ENCODE peak calls at places on chromosomes 4 and X, in five cellular contexts. K is SJSA1, B is hepatocyte, Q is LoVo, N is amniotic stem cell. F is an unnamed sample.

GRCh38 chr4:26821677-26822503 is 38.8 kb upstream of the STIM2 start:
- DNase-seq in B (peak; percentile 49), Q (peak; percentile 40), N (no peak), K (no peak), F (no peak)

GRCh38 chrX:118346258-118347094 is 570 bp downstream of the WDR44 start:
- DNase-seq in N (no peak), B (peak; percentile 40), K (peak; percentile 50), Q (peak; percentile 19), F (no peak)

GRCh38 chr4:99383833-99384392 is 31.4 kb upstream of the ADH1C start:
- DNase-seq in B (peak; percentile 46), Q (no peak), N (peak; percentile 83), K (no peak), F (no peak)

GRCh38 chr4:6851962-6852361 is 57.7 kb upstream of the TBC1D14 start:
- DNase-seq in B (no peak), Q (no peak), K (no peak), N (no peak), F (no peak)

GRCh38 chrX:130106071-130106470 is 4.2 kb downstream of the ELF4 start:
- DNase-seq in B (no peak), K (no peak), Q (no peak), N (no peak), F (no peak)

GRCh38 chrX:41275661-41276609 is 58.0 kb upstream of the DDX3X start:
- DNase-seq in N (no peak), B (peak; percentile 76), Q (peak; percentile 50), K (peak; percentile 74), F (peak; percentile 41)

GRCh38 chrX:101108293-101108692 is 10.3 kb downstream of the CENPI start:
- DNase-seq in Q (no peak), B (no peak), K (no peak), N (no peak), F (no peak)

GRCh38 chr4:172887959-172888358 is 280.7 kb upstream of the GALNT7 start:
- DNase-seq in N (no peak), K (no peak), B (no peak), Q (no peak), F (no peak)

GRCh38 chr4:35500812-35501211 is 743.5 kb downstream of the ARAP2 start:
- DNase-seq in K (no peak), B (no peak), N (no peak), Q (no peak), F (no peak)

GRCh38 chr4:136412708-136413107 is 1119.6 kb downstream of the PCDH18 start:
- DNase-seq in Q (no peak), K (no peak), N (no peak), B (no peak), F (no peak)

GRCh38 chr4:96194993-96195392 is 355.1 kb downstream of the PDHA2 start:
- DNase-seq in K (no peak), N (no peak), B (no peak), Q (no peak), F (no peak)

GRCh38 chr4:129926936-129927335 is 831.0 kb downstream of the C4orf33 start:
- DNase-seq in N (no peak), B (peak; percentile 18), K (no peak), Q (no peak), F (no peak)

GRCh38 chrX:111102636-111103035 is 6.6 kb downstream of the PAK3 start:
- DNase-seq in K (no peak), B (no peak), N (no peak), Q (no peak), F (no peak)

GRCh38 chr4:100367451-100367850 is 150.4 kb downstream of the EMCN start:
- DNase-seq in K (no peak), Q (no peak), N (no peak), B (no peak), F (no peak)

GRCh38 chr4:67861513-67861912 is 22.3 kb downstream of the TMPRSS11D start:
- DNase-seq in B (no peak), N (no peak), K (no peak), Q (no peak), F (no peak)

GRCh38 chr4:20249333-20249732 is 2.4 kb upstream of the SLIT2 start:
- DNase-seq in K (no peak), N (no peak), B (peak; percentile 21), Q (no peak), F (no peak)

GRCh38 chr4:8475751-8476575 is 35.4 kb downstream of the TRMT44 start:
- DNase-seq in Q (no peak), B (no peak), N (no peak), K (no peak), F (no peak)

GRCh38 chr4:112371361-112371760 is 74.2 kb downstream of the ALPK1 start:
- DNase-seq in B (no peak), Q (no peak), K (no peak), N (no peak), F (no peak)

GRCh38 chr4:102564399-102564921 is 63.3 kb downstream of the NFKB1 start:
- DNase-seq in Q (no peak), N (no peak), B (no peak), K (no peak), F (no peak)

GRCh38 chrX:119672252-119672825 is 20.6 kb downstream of the SEPTIN6 start:
- DNase-seq in B (no peak), Q (no peak), N (no peak), K (no peak), F (peak; percentile 61)

GRCh38 chr4:7436256-7436655 is 1.5 kb upstream of the PSAPL1 start:
- DNase-seq in N (no peak), K (no peak), Q (no peak), B (no peak), F (no peak)

GRCh38 chr4:108398326-108398725 is 222.1 kb upstream of the RPL34 start:
- DNase-seq in B (no peak), N (no peak), K (no peak), Q (peak; percentile 17), F (no peak)

GRCh38 chr4:26060286-26060685 is 146.3 kb downstream of the SMIM20 start:
- DNase-seq in B (no peak), Q (no peak), N (no peak), K (no peak), F (no peak)

GRCh38 chr4:16682996-16683395 is 215.4 kb downstream of the LDB2 start:
- DNase-seq in B (no peak), K (no peak), Q (no peak), N (no peak), F (no peak)

GRCh38 chr4:18917689-18918088 is 896.1 kb upstream of the LCORL start:
- DNase-seq in N (no peak), B (no peak), K (no peak), Q (no peak), F (no peak)

GRCh38 chrX:116317409-116317808 is 119.0 kb upstream of the SLC6A14 start:
- DNase-seq in B (peak; percentile 37), Q (no peak), K (peak; percentile 44), N (no peak), F (no peak)

GRCh38 chrX:140762061-140762460 is 52.5 kb downstream of the LINC00632 start:
- DNase-seq in Q (peak; percentile 1), B (peak; percentile 76), N (peak; percentile 21), K (no peak), F (peak; percentile 23)

GRCh38 chr4:6753103-6753560 is 29.4 kb upstream of the KIAA0232 start:
- DNase-seq in Q (no peak), N (no peak), B (peak; percentile 15), K (no peak), F (peak; percentile 82)

GRCh38 chrX:39576081-39576701 is 521.6 kb downstream of the BCOR start:
- DNase-seq in N (no peak), K (no peak), B (no peak), Q (no peak), F (no peak)

GRCh38 chr4:85734446-85734845 is 259.5 kb downstream of the ARHGAP24 start:
- DNase-seq in Q (no peak), B (no peak), N (no peak), K (no peak), F (no peak)

GRCh38 chr4:69054578-69055200 is 41.6 kb upstream of the UGT2B7 start:
- DNase-seq in N (no peak), Q (peak; percentile 75), K (no peak), B (peak; percentile 35), F (peak; percentile 18)

GRCh38 chr4:1856920-1857699 is 1.2 kb upstream of the LETM1 start:
- DNase-seq in N (no peak), K (no peak), B (peak; percentile 54), Q (no peak), F (no peak)

GRCh38 chr4:35315419-35315818 is 928.9 kb downstream of the ARAP2 start:
- DNase-seq in Q (no peak), N (no peak), B (no peak), K (no peak), F (no peak)

GRCh38 chrX:115642895-115643530 is 82.0 kb downstream of the PLS3 start:
- DNase-seq in K (peak; percentile 40), Q (peak; percentile 19), B (peak; percentile 75), N (peak; percentile 11), F (peak; percentile 41)

GRCh38 chrX:118062048-118062789 is 54.4 kb downstream of the KLHL13 start:
- DNase-seq in N (no peak), Q (no peak), B (no peak), K (no peak), F (no peak)

GRCh38 chrX:40448793-40449192 is 132.0 kb upstream of the ATP6AP2 start:
- DNase-seq in B (no peak), K (no peak), N (no peak), Q (no peak), F (no peak)

GRCh38 chrX:28135378-28136047 is 154.3 kb upstream of the DCAF8L1 start:
- DNase-seq in K (no peak), Q (no peak), B (no peak), N (no peak), F (no peak)

GRCh38 chr4:88939697-88940096 is 117.3 kb downstream of the FAM13A start:
- DNase-seq in N (no peak), Q (no peak), B (no peak), K (no peak), F (no peak)

GRCh38 chrX:70998402-70999027 is 67.6 kb upstream of the SLC7A3 start:
- DNase-seq in B (peak; percentile 58), Q (peak; percentile 4), N (no peak), K (peak; percentile 71), F (no peak)